ENCODE peak calls at places on chromosomes 3 and 15, in eight cellular contexts. W is prostate gland, H is tibial nerve, T is lower leg skin, I is HepG2, E is body of pancreas, U is IMR-90, L is heart left ventricle. S is an unnamed sample.

GRCh38 chr15:85625856-85626255 is 168.9 kb downstream of the KLHL25 start:
- DNase-seq in W (no peak), H (no peak), T (no peak), I (no peak), E (no peak), U (peak), L (no peak), S (no peak)

GRCh38 chr15:64807751-64808222 is 17.7 kb downstream of the PIF1 start:
- DNase-seq in W (no peak), H (no peak), T (no peak), I (no peak), E (no peak), U (no peak), L (no peak), S (no peak)

GRCh38 chr15:92035961-92036360 is 182.5 kb downstream of the SLCO3A1 start:
- DNase-seq in W (no peak), H (no peak), T (no peak), I (no peak), E (no peak), U (no peak), L (no peak), S (no peak)

GRCh38 chr3:192128922-192129321 is 598.4 kb downstream of the FGF12 start:
- DNase-seq in W (no peak), H (no peak), T (no peak), I (peak), E (no peak), U (no peak), L (no peak), S (no peak)

GRCh38 chr3:64049832-64050231 is 26.5 kb upstream of the PSMD6 start:
- DNase-seq in W (no peak), H (no peak), T (no peak), I (no peak), E (no peak), U (no peak), L (no peak), S (no peak)

GRCh38 chr3:70392227-70392626 is 79.8 kb upstream of the MDFIC2 start:
- DNase-seq in W (no peak), H (no peak), T (no peak), I (no peak), E (no peak), U (no peak), L (no peak), S (no peak)

GRCh38 chr3:17140670-17141505 is 256.1 kb downstream of the PLCL2 start:
- DNase-seq in W (peak), H (no peak), T (no peak), I (no peak), E (no peak), U (no peak), L (peak), S (no peak)

GRCh38 chr3:170425491-170426239 is 7.0 kb downstream of the CLDN11 start:
- DNase-seq in W (no peak), H (no peak), T (no peak), I (peak), E (no peak), U (no peak), L (no peak), S (no peak)

GRCh38 chr3:17132286-17133115 is 247.7 kb downstream of the PLCL2 start:
- DNase-seq in W (no peak), H (no peak), T (no peak), I (no peak), E (no peak), U (no peak), L (no peak), S (no peak)

GRCh38 chr15:62153228-62153627 is 11.9 kb downstream of the C2CD4B start:
- DNase-seq in W (no peak), H (no peak), T (no peak), I (no peak), E (no peak), U (no peak), L (no peak), S (no peak)

GRCh38 chr3:53331871-53332270 is 15.5 kb downstream of the DCP1A start:
- DNase-seq in W (no peak), H (no peak), T (no peak), I (no peak), E (no peak), U (no peak), L (no peak), S (no peak)

GRCh38 chr15:41791970-41792637 is 17.8 kb downstream of the MAPKBP1 start:
- DNase-seq in W (no peak), H (no peak), T (no peak), I (no peak), E (no peak), U (no peak), L (no peak), S (no peak)

GRCh38 chr3:4504340-4505261 is 11.5 kb downstream of the ITPR1 start:
- DNase-seq in W (peak), H (no peak), T (no peak), I (no peak), E (peak), U (no peak), L (no peak), S (no peak)

GRCh38 chr3:25664066-25664809 is 469 bp downstream of the TOP2B start:
- DNase-seq in W (peak), H (peak), T (peak), I (peak), E (peak), U (peak), L (peak), S (peak)

GRCh38 chr3:197376735-197377555 is 78.5 kb upstream of the DLG1 start:
- DNase-seq in W (no peak), H (no peak), T (no peak), I (no peak), E (no peak), U (no peak), L (no peak), S (no peak)

GRCh38 chr3:39101022-39101689 is 6.3 kb downstream of the GORASP1 start:
- DNase-seq in W (no peak), H (no peak), T (no peak), I (peak), E (peak), U (peak), L (no peak), S (peak)

GRCh38 chr3:50126287-50127211 is 28.6 kb upstream of the SEMA3F start:
- DNase-seq in W (no peak), H (no peak), T (no peak), I (peak), E (peak), U (peak), L (peak), S (peak)

GRCh38 chr15:70875001-70875782 is 17.0 kb downstream of the THAP10 start:
- DNase-seq in W (no peak), H (no peak), T (no peak), I (no peak), E (no peak), U (peak), L (no peak), S (no peak)

GRCh38 chr3:45055411-45056143 is 29.5 kb downstream of the CLEC3B start:
- DNase-seq in W (no peak), H (no peak), T (no peak), I (peak), E (no peak), U (peak), L (no peak), S (no peak)

DNA sequence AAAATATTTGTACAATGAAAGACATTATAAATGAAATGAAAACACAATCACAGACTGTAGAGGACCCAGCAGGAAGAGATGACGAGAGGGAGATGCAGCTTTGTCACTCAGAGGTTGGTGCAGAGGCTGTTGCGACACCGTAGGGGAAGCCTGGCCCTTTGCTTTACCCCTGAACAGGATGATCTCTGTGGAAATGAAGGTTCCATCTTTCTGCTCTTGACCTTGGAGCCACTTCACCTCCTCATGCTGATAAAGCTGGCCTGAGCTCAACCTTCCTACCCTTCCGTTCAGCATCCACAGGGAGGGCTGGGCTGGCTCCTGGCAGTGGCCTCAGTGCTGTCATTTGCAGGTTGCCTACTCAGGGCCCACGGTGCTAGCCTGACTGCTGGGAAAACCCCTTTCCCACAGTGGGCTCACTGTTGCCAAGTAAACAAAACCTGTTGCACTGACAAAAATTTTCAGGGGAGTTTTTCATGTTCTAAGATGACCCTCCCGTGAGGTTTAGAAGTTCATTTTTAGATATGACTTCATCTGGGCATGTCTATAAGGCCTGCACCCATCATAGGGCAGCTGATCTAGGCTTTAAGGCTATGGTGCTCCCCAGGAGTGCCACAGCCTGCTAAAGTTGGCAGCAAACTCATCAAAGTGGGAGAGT is 3.0 kb upstream of the CD80 start:
- DNase-seq in W (no peak), H (no peak), T (no peak), I (no peak), E (no peak), U (no peak), L (peak), S (no peak)
- TF ChIP-seq POLR2A in W (no peak), H (no peak), T (no peak), I (no peak), E (no peak), U (no peak), L (no peak), S (no peak)

GRCh38 chr3:177567833-177568232 is 370.6 kb upstream of the TBL1XR1 start:
- DNase-seq in W (no peak), H (no peak), T (no peak), I (no peak), E (no peak), U (no peak), L (no peak), S (no peak)
- TF ChIP-seq POLR2A in W (no peak), H (no peak), T (no peak), I (no peak), E (no peak), U (no peak), L (no peak), S (no peak)

GRCh38 chr15:69154684-69155083 is 5.8 kb upstream of the GLCE start:
- DNase-seq in W (no peak), H (no peak), T (no peak), I (no peak), E (no peak), U (peak), L (no peak), S (no peak)
- TF ChIP-seq POLR2A in W (no peak), H (no peak), T (no peak), I (no peak), E (no peak), U (no peak), L (no peak), S (no peak)

DNA sequence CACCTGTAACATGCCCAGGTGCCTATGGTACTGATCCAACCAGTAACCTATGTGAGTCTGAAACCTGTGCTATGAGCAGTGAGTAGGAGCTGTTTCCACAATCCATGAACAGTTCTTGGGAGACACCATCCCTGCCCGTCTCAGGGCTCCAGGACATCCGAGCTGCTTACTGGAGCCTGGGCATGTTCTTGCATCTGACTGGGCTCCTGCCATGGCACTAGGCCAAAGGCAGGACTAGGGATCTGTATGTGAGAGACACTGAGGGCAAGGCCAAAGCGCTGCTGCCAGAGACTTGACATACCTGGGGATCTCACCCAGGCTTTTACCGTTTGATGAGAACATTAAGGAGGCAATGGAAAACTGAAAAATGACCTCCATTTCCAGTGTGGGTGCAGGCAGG is 59.8 kb downstream of the WDR76 start:
- DNase-seq in W (no peak), H (no peak), T (no peak), I (no peak), E (peak), U (no peak), L (peak), S (no peak)
- TF ChIP-seq POLR2A in W (no peak), H (no peak), T (no peak), I (no peak), E (no peak), U (no peak), L (no peak), S (no peak)